ENCODE peak calls at places on chromosomes 5 and 9, in four cellular contexts. X is vagina, A is sigmoid colon, B is spleen. M is an unnamed sample.

GRCh38 chr5:80963966-80964481 is 3.9 kb downstream of the RASGRF2 start:
- DNase-seq in B (no peak), X (no peak), A (no peak), M (no peak)

GRCh38 chr5:138463335-138464017 is 1.8 kb upstream of the EGR1 start:
- DNase-seq in B (no peak), X (no peak), A (peak), M (no peak)

GRCh38 chr9:78713746-78714405 is 417.0 kb downstream of the PSAT1 start:
- DNase-seq in X (no peak), B (no peak), A (no peak), M (no peak)

GRCh38 chr5:109690456-109691247 is 925 bp downstream of the MAN2A1 start:
- DNase-seq in A (peak), B (peak), X (no peak), M (peak)

GRCh38 chr5:34685485-34686197 is 29.5 kb downstream of the RAI14 start:
- DNase-seq in X (no peak), A (no peak), B (no peak), M (no peak)

GRCh38 chr9:134966270-134966669 is 48.6 kb upstream of the FCN1 start:
- DNase-seq in X (no peak), A (peak), B (peak), M (no peak)

GRCh38 chr9:87572719-87573118 is 75.1 kb downstream of the DAPK1 start:
- DNase-seq in X (no peak), A (no peak), B (no peak), M (no peak)

GRCh38 chr9:37974506-37975173 is 70.7 kb upstream of the SLC25A51 start:
- DNase-seq in A (no peak), B (peak), X (no peak), M (no peak)

GRCh38 chr5:164012376-164012775 is 507.0 kb downstream of the MAT2B start:
- DNase-seq in A (no peak), X (no peak), B (no peak), M (no peak)

GRCh38 chr5:137122075-137122474 is 377.1 kb downstream of the SPOCK1 start:
- DNase-seq in A (no peak), X (no peak), B (no peak), M (no peak)

GRCh38 chr9:94167055-94167346 is 82.7 kb downstream of the PTPDC1 start:
- DNase-seq in B (no peak), A (no peak), X (no peak), M (no peak)

GRCh38 chr5:134084570-134084969 is 29.9 kb upstream of the TCF7 start:
- DNase-seq in X (no peak), B (no peak), A (no peak), M (no peak)

GRCh38 chr5:111277061-111277460 is 52.9 kb downstream of the CAMK4 start:
- DNase-seq in B (no peak), A (no peak), X (no peak), M (no peak)

GRCh38 chr9:77808750-77809079 is 160.6 kb upstream of the GNA14 start:
- DNase-seq in A (no peak), X (no peak), B (no peak), M (no peak)

GRCh38 chr5:77008413-77008812 is 21.8 kb upstream of the AGGF1 start:
- DNase-seq in B (no peak), X (no peak), A (no peak), M (no peak)

GRCh38 chr9:110069326-110070248 is 138.4 kb downstream of the C9orf152 start:
- DNase-seq in X (no peak), B (no peak), A (peak), M (no peak)

GRCh38 chr9:130835441-130836298 is 616 bp downstream of the ABL1 start:
- DNase-seq in X (no peak), A (peak), B (peak), M (no peak)

GRCh38 chr5:115776989-115777388 is 39.5 kb downstream of the CDO1 start:
- DNase-seq in A (no peak), B (no peak), X (no peak), M (no peak)

GRCh38 chr5:133154274-133155088 is 102.7 kb downstream of the HSPA4 start:
- DNase-seq in B (no peak), A (no peak), X (no peak), M (no peak)

GRCh38 chr9:18632624-18633407 is 158.9 kb downstream of the ADAMTSL1 start:
- DNase-seq in X (no peak), A (no peak), B (no peak), M (peak)

GRCh38 chr9:100379862-100380261 is 27.1 kb upstream of the TEX10 start:
- DNase-seq in X (no peak), B (no peak), A (no peak), M (no peak)

GRCh38 chr9:113577525-113578261 is 114.2 kb downstream of the RGS3 start:
- DNase-seq in A (no peak), B (peak), X (no peak), M (no peak)

GRCh38 chr5:154038241-154038603 is 488 bp downstream of the FAM114A2 start:
- DNase-seq in A (no peak), X (no peak), B (peak), M (peak)

DNA sequence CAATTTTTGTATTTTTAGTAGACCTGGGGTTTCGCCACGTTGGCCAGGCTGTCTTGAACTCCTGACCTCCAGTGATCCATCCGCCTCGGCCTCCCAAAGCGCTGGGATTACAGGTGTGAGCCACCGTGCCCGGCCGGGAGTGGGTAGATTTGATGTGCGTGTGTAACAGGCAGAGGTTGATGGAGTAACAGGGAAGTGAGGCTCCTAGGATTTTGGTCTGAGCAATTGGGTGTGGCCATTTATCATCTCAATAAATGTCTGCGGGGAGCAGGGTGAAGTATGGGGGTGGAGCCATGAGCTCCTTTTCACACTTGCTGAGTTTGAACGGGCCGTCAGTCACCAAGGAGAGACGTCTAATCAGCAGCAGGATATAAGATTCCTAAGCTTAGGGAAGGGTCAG is 1.2 kb upstream of the REXO4 start:
- DNase-seq in A (no peak), X (no peak), B (no peak), M (no peak)
- TF ChIP-seq POLR2AphosphoS5 in A (no peak), X (no peak), B (no peak), M (no peak)

GRCh38 chr5:88939300-88939699 is 56.3 kb upstream of the MEF2C start:
- DNase-seq in A (no peak), X (no peak), B (no peak), M (no peak)

GRCh38 chr5:88944751-88945507 is 61.9 kb upstream of the MEF2C start:
- DNase-seq in X (no peak), A (no peak), B (no peak), M (no peak)

GRCh38 chr5:88941581-88941980 is 58.6 kb upstream of the MEF2C start:
- DNase-seq in B (no peak), A (no peak), X (no peak), M (no peak)

GRCh38 chr5:88940712-88941111 is 57.7 kb upstream of the MEF2C start:
- DNase-seq in B (no peak), A (no peak), X (no peak), M (no peak)

DNA sequence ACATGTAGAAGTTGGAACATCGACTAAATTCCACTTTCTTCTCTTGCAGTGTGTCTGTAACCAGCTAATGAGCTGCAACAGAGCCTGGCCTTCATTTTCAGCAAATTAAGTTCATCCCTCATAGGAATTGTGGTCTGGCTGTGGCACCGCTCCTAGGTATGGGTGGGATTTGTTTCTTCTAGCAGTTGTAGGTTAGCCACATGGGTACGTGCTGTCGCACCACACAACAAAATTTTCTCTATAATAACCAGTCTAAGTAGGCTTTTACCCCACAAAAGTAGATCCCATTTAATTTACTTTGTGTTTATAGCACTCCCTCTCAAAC is 59.9 kb upstream of the MEF2C start:
- DNase-seq in A (no peak), X (no peak), B (no peak), M (no peak)
- H3K27ac ChIP-seq in A (peak), X (peak), B (no peak), M (no peak)

DNA sequence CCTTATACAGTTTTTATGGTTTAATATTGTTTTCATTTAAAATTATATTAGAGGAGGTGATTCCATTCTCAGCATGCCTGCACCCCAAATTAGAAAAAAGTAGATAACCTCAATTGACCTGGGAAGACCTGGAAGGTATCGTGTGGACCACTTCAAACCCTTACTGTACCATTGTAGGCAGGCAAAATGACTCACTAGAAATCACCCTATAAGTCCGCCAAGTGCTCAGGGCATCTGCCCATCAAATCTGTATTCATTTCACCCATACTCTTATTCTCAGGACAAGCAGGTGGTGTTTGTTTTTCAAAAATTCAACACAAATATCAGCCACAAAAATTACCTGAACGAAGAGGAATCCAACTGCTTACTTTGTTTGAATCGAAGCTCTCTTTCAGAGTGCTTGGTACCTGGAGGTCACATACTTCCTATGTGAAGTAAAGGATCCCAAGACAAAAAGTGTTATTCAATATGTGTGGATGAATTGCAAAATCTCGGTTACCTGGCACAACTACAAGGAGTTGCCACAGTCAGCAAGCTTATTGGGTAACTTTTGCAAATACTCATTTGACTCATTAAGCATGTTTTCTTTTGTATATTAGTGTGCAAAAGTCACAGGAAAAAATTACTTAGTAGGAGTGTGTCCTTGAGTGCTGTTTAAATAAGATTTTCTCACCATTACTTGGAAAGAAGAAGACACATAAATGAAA is 216.2 kb downstream of the ENC1 start:
- DNase-seq in B (no peak), X (no peak), A (no peak), M (peak)
- TF ChIP-seq POLR2AphosphoS5 in B (no peak), X (no peak), A (no peak), M (peak)

GRCh38 chr9:126965077-126965476 is 50.5 kb downstream of the RALGPS1 start:
- DNase-seq in X (no peak), B (no peak), A (no peak), M (no peak)
- H3K27ac ChIP-seq in X (no peak), B (no peak), A (no peak), M (no peak)

GRCh38 chr5:158011420-158011819 is 152.5 kb upstream of the CLINT1 start:
- DNase-seq in B (no peak), X (no peak), A (no peak), M (no peak)

GRCh38 chr5:158014367-158014766 is 155.4 kb upstream of the CLINT1 start:
- DNase-seq in A (no peak), X (no peak), B (no peak), M (no peak)

GRCh38 chr5:158010831-158011230 is 151.9 kb upstream of the CLINT1 start:
- DNase-seq in A (no peak), B (no peak), X (no peak), M (no peak)

GRCh38 chr5:158013939-158014338 is 155.0 kb upstream of the CLINT1 start:
- DNase-seq in A (no peak), X (no peak), B (no peak), M (no peak)

DNA sequence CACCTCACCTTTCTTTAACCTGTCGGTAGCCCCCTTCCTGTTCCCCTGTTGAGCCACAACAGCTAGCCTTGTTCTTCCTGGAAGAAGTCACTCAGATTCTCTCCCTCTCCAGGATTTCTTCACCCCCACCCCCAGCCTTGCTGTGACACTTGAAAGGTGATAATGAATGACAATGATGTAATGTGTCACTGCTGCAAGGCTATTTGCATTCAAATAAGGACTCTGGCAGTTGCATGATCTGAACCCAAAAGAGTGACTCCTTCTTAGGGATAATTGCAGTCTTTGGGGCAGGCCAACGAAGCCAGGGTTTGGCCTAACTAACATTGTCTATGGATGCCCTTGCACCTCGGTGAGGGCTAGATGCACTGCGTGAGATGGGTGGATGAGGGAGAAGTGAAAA is 154.4 kb upstream of the CLINT1 start:
- DNase-seq in X (no peak), A (no peak), B (no peak), M (no peak)
- TF ChIP-seq POLR2AphosphoS5 in X (no peak), A (no peak), B (no peak), M (no peak)

DNA sequence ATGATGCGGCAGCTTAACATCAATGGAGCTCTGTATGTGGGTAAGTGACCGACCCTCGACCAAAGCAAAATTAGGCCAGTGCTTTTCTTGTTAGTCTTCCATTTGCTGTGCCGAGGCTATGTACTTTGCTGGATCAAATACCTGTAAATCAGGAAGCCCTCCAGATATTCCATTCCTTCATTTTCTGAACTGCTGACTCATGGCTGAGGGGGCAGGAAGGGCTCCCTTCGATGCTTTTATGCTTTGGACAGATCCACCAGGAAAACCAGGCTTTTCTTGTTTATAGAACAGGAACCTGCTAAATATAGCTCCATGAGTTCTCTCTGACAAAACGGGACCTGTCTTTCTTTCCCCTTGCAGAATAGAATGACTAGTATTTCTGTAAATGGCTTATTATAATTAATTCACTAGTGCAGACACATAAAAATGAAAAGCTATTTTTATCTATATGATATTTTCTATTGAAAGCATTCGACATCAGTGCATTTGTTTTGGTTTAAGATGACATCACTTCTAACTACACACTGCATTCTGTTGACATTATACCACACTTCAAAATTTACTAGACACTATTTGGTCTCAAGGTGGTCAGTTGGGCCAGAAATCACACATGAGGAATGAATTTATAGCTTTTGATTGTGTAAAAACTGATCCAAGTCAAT is 93.3 kb downstream of the LIFR start:
- DNase-seq in X (no peak), A (no peak), B (no peak), M (no peak)
- H3K27ac ChIP-seq in X (peak), A (peak), B (peak), M (no peak)

DNA sequence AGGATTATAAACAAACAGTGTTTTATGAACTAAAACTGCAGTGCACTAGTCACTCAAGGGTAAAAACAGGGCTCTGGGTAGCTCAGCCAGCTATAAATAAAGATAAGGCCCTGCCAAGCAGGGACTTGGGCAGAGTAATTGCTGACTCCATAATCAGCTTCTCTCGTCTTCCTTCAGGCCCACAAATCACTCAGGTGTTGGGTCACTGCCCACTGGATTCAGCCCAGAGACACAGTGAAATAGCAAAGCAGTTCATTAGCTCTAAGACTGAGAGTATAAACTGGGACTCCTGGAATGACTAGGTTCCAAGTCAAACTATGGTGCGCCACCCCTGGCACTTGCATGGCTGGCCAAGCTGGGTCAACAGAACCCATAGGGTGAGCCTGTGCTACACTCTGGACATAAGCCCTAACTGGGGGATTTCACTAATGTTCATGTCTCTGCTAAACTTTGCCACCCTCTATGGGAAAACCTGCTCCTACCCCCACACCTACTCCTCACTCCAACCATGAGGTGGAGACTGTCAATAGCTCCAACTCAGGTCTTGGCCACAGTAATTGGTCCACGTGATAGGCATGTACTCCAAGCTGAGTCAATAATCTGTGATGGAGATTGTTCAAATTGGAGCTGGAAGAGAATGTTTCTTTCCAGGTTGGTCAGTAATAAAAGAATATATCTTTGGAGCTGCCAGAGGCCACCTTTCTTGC is 158.5 kb downstream of the SLIT3 start:
- DNase-seq in A (peak), X (no peak), B (no peak), M (peak)
- TF ChIP-seq POLR2AphosphoS5 in A (peak), X (no peak), B (no peak), M (peak)

GRCh38 chr5:125125031-125125823 is 378.8 kb upstream of the ZNF608 start:
- DNase-seq in X (no peak), B (no peak), A (no peak), M (no peak)
- H3K27ac ChIP-seq in X (no peak), B (no peak), A (no peak), M (no peak)

M was measured in prostate gland.